ENCODE peak calls at places on chromosomes 6 and 20, in seven cellular contexts. B is NB4; R is activated T-cell treated with anti-CD3 and anti-CD28 coated beads for 4 hours; V is activated naive CD4-positive, alpha-beta T cell; L is thoracic aorta; H is C1 segment of cervical spinal cord; Z is stimulated activated CD4-positive, alpha-beta T cell treated with anti-CD3 and anti-CD28 coated beads, Interleukin-12 subunit alpha, Interleukin-12 subunit beta, amount 100 ng/mL, for 4 hours. W is an unnamed sample.

GRCh38 chr20:4763261-4763660 is 41.6 kb downstream of the PRND start:
- DNase-seq in B (no peak), R (no peak), V (no peak), L (no peak), H (no peak), Z (no peak), W (no peak)

GRCh38 chr20:37615507-37616425 is 78.1 kb upstream of the CTNNBL1 start:
- DNase-seq in B (peak), R (peak), V (peak), L (no peak), H (no peak), Z (peak), W (no peak)

GRCh38 chr20:53666144-53666543 is 72.5 kb upstream of the ZNF217 start:
- DNase-seq in B (no peak), R (no peak), V (no peak), L (no peak), H (no peak), Z (no peak), W (no peak)

GRCh38 chr6:137799950-137800568 is 67.0 kb upstream of the TNFAIP3 start:
- DNase-seq in B (peak), R (peak), V (peak), L (no peak), H (no peak), Z (peak), W (no peak)

GRCh38 chr20:10792291-10792690 is 118.5 kb upstream of the JAG1 start:
- DNase-seq in B (no peak), R (no peak), V (no peak), L (no peak), H (no peak), Z (no peak), W (no peak)

GRCh38 chr6:51570168-51570921 is 517.1 kb downstream of the PKHD1 start:
- DNase-seq in B (no peak), R (no peak), V (no peak), L (no peak), H (no peak), Z (no peak), W (no peak)

GRCh38 chr20:12130781-12131180 is 213.1 kb downstream of the BTBD3 start:
- DNase-seq in B (no peak), R (no peak), V (no peak), L (no peak), H (no peak), Z (no peak), W (no peak)

GRCh38 chr20:32539817-32540675 is 45.1 kb downstream of the NOL4L start:
- DNase-seq in B (peak), R (peak), V (peak), L (no peak), H (no peak), Z (peak), W (no peak)

GRCh38 chr6:24935753-24936152 is at the start of gene RIPOR2:
- DNase-seq in B (peak), R (peak), V (peak), L (no peak), H (no peak), Z (peak), W (no peak)

GRCh38 chr20:2093883-2094282 is 7.7 kb upstream of the STK35 start:
- DNase-seq in B (no peak), R (no peak), V (no peak), L (no peak), H (no peak), Z (no peak), W (no peak)

GRCh38 chr6:169034523-169035167 is 219.0 kb downstream of the THBS2 start:
- DNase-seq in B (no peak), R (no peak), V (no peak), L (no peak), H (no peak), Z (no peak), W (no peak)

GRCh38 chr6:3808189-3808588 is 41.0 kb upstream of the FAM50B start:
- DNase-seq in B (no peak), R (no peak), V (no peak), L (no peak), H (no peak), Z (no peak), W (no peak)

GRCh38 chr6:143579703-143580102 is 68.2 kb upstream of the FUCA2 start:
- DNase-seq in B (no peak), R (no peak), V (no peak), L (peak), H (no peak), Z (no peak), W (no peak)

GRCh38 chr6:27293436-27294152 is 18.5 kb downstream of the POM121L2 start:
- DNase-seq in B (no peak), R (no peak), V (no peak), L (no peak), H (no peak), Z (no peak), W (no peak)

GRCh38 chr6:138104618-138105213 is 2.5 kb downstream of the PERP start:
- DNase-seq in B (no peak), R (no peak), V (no peak), L (no peak), H (no peak), Z (no peak), W (no peak)

GRCh38 chr6:158958504-158959386 is 41.3 kb downstream of the RSPH3 start:
- DNase-seq in B (no peak), R (no peak), V (no peak), L (no peak), H (no peak), Z (peak), W (no peak)

GRCh38 chr6:14921170-14921569 is 324.7 kb upstream of the JARID2 start:
- DNase-seq in B (peak), R (no peak), V (no peak), L (no peak), H (no peak), Z (no peak), W (no peak)

GRCh38 chr20:45892049-45892816 is 1.1 kb downstream of the CTSA start:
- DNase-seq in B (peak), R (no peak), V (no peak), L (no peak), H (no peak), Z (no peak), W (no peak)

GRCh38 chr20:58871533-58872102 is 19.1 kb downstream of the GNAS start:
- DNase-seq in B (no peak), R (no peak), V (no peak), L (no peak), H (no peak), Z (no peak), W (no peak)

GRCh38 chr20:60559462-60559861 is 601.2 kb downstream of the CDH26 start:
- DNase-seq in B (no peak), R (no peak), V (no peak), L (no peak), H (no peak), Z (no peak), W (no peak)

GRCh38 chr6:88982720-88983119 is 19.3 kb upstream of the RNGTT start:
- DNase-seq in B (peak), R (no peak), V (no peak), L (peak), H (no peak), Z (no peak), W (peak)

GRCh38 chr6:169253745-169254238 is at the start of gene THBS2:
- DNase-seq in B (no peak), R (no peak), V (no peak), L (peak), H (peak), Z (no peak), W (no peak)

GRCh38 chr6:139448998-139449610 is 74.7 kb upstream of the CITED2 start:
- DNase-seq in B (no peak), R (no peak), V (no peak), L (no peak), H (no peak), Z (no peak), W (no peak)

GRCh38 chr20:11895832-11896484 is 21.7 kb upstream of the BTBD3 start:
- DNase-seq in B (no peak), R (no peak), V (no peak), L (no peak), H (no peak), Z (no peak), W (no peak)

GRCh38 chr20:9025643-9026042 is 43.2 kb upstream of the PLCB4 start:
- DNase-seq in B (no peak), R (no peak), V (no peak), L (no peak), H (no peak), Z (no peak), W (no peak)

GRCh38 chr20:44092551-44093248 is 94.3 kb downstream of the JPH2 start:
- DNase-seq in B (peak), R (no peak), V (no peak), L (no peak), H (no peak), Z (no peak), W (no peak)

GRCh38 chr20:10672579-10673127 is 1.1 kb downstream of the JAG1 start:
- DNase-seq in B (peak), R (no peak), V (no peak), L (no peak), H (peak), Z (no peak), W (no peak)

GRCh38 chr20:860891-861290 is 27.4 kb downstream of the FAM110A start:
- DNase-seq in B (no peak), R (no peak), V (no peak), L (no peak), H (no peak), Z (no peak), W (no peak)

GRCh38 chr20:35663813-35664543 is 722 bp downstream of the CPNE1 start:
- DNase-seq in B (peak), R (peak), V (peak), L (no peak), H (no peak), Z (peak), W (no peak)

GRCh38 chr6:52642381-52642780 is 28.5 kb upstream of the TMEM14A start:
- DNase-seq in B (no peak), R (no peak), V (no peak), L (no peak), H (no peak), Z (no peak), W (no peak)

GRCh38 chr6:80250391-80250997 is 144.0 kb downstream of the BCKDHB start:
- DNase-seq in B (peak), R (no peak), V (no peak), L (no peak), H (no peak), Z (no peak), W (no peak)

GRCh38 chr6:130587778-130588520 is 222.1 kb downstream of the TMEM200A start:
- DNase-seq in B (no peak), R (no peak), V (no peak), L (no peak), H (no peak), Z (no peak), W (no peak)

GRCh38 chr20:571754-572331 is 28.3 kb upstream of the CSNK2A1 start:
- DNase-seq in B (no peak), R (no peak), V (no peak), L (no peak), H (no peak), Z (no peak), W (no peak)

GRCh38 chr6:39421383-39422225 is 99.1 kb upstream of the KCNK16 start:
- DNase-seq in B (no peak), R (no peak), V (no peak), L (no peak), H (no peak), Z (no peak), W (no peak)

GRCh38 chr6:12150812-12151432 is 138.8 kb downstream of the HIVEP1 start:
- DNase-seq in B (peak), R (peak), V (no peak), L (no peak), H (no peak), Z (peak), W (no peak)

GRCh38 chr6:4084444-4085328 is 5.7 kb upstream of the FAM217A start:
- DNase-seq in B (no peak), R (no peak), V (no peak), L (no peak), H (no peak), Z (no peak), W (no peak)

GRCh38 chr6:127496471-127496870 is 22.7 kb downstream of the MTCL3 start:
- DNase-seq in B (no peak), R (no peak), V (no peak), L (no peak), H (no peak), Z (no peak), W (no peak)

GRCh38 chr6:108806669-108807068 is 41.6 kb upstream of the ARMC2 start:
- DNase-seq in B (no peak), R (no peak), V (no peak), L (no peak), H (no peak), Z (no peak), W (no peak)